ENCODE peak calls at places on chromosomes 7 and 10, in ten cellular contexts. X, J, R, C, F, B, M, G, I and Z are unnamed samples.

GRCh38 chr7:121604627-121605296 is 208.7 kb upstream of the FAM3C start:
- DNase-seq in X (no peak), J (no peak), R (no peak), C (no peak), F (no peak), B (no peak), M (no peak), G (no peak), I (no peak), Z (no peak)

GRCh38 chr10:88831709-88832108 is 19.9 kb downstream of the ANKRD22 start:
- DNase-seq in X (peak; percentile 45), J (no peak), R (no peak), C (no peak), F (peak; percentile 57), B (no peak), M (no peak), G (no peak), I (no peak), Z (no peak)

GRCh38 chr7:33601081-33601480 is 304.3 kb upstream of the BMPER start:
- DNase-seq in X (no peak), J (no peak), R (no peak), C (no peak), F (no peak), B (no peak), M (peak; percentile 18), G (no peak), I (no peak), Z (no peak)

GRCh38 chr10:3542185-3542611 is 242.8 kb downstream of the KLF6 start:
- DNase-seq in X (no peak), J (no peak), R (no peak), C (no peak), F (no peak), B (no peak), M (no peak), G (no peak), I (no peak), Z (no peak)

GRCh38 chr10:119595715-119596515 is 849 bp downstream of the TIAL1 start:
- DNase-seq in X (peak; percentile 74), J (peak; percentile 23), R (peak; percentile 25), C (peak; percentile 27), F (peak; percentile 86), B (no peak), M (peak; percentile 68), G (peak; percentile 63), I (peak; percentile 32), Z (peak; percentile 62)

GRCh38 chr10:89283988-89284475 is 17.8 kb upstream of the IFIT2 start:
- DNase-seq in X (no peak), J (peak; percentile 93), R (no peak), C (no peak), F (no peak), B (peak; percentile 24), M (peak; percentile 80), G (peak; percentile 74), I (peak; percentile 84), Z (no peak)

GRCh38 chr10:2791774-2792443 is 275.4 kb upstream of the PFKP start:
- DNase-seq in X (peak; percentile 12), J (no peak), R (no peak), C (no peak), F (peak; percentile 54), B (no peak), M (no peak), G (no peak), I (no peak), Z (peak; percentile 20)

GRCh38 chr7:139321071-139321745 is 19.9 kb upstream of the FMC1 start:
- DNase-seq in X (no peak), J (peak; percentile 14), R (no peak), C (no peak), F (no peak), B (no peak), M (no peak), G (no peak), I (no peak), Z (no peak)

GRCh38 chr7:36583318-36583717 is 141.0 kb downstream of the AOAH start:
- DNase-seq in X (no peak), J (no peak), R (no peak), C (no peak), F (no peak), B (no peak), M (no peak), G (no peak), I (no peak), Z (no peak)

GRCh38 chr10:127496045-127496444 is 53.1 kb upstream of the NPS start:
- DNase-seq in X (no peak), J (no peak), R (no peak), C (no peak), F (no peak), B (no peak), M (no peak), G (no peak), I (no peak), Z (no peak)

GRCh38 chr10:117007080-117007479 is 2.1 kb upstream of the SHTN1 start:
- DNase-seq in X (no peak), J (no peak), R (no peak), C (no peak), F (no peak), B (no peak), M (no peak), G (no peak), I (peak; percentile 50), Z (no peak)

GRCh38 chr10:29132821-29133156 is 156.1 kb upstream of the LYZL1 start:
- DNase-seq in X (no peak), J (peak; percentile 36), R (no peak), C (no peak), F (no peak), B (no peak), M (no peak), G (no peak), I (no peak), Z (no peak)

GRCh38 chr7:57210212-57210611 is 78.0 kb upstream of the ZNF479 start:
- DNase-seq in X (no peak), J (no peak), R (no peak), C (no peak), F (no peak), B (no peak), M (no peak), G (no peak), I (no peak), Z (no peak)

GRCh38 chr7:42673951-42674350 is 237.9 kb downstream of the C7orf25 start:
- DNase-seq in X (no peak), J (no peak), R (no peak), C (no peak), F (no peak), B (no peak), M (no peak), G (no peak), I (no peak), Z (no peak)

GRCh38 chr7:21374134-21374533 is 53.7 kb upstream of the SP4 start:
- DNase-seq in X (no peak), J (no peak), R (no peak), C (no peak), F (no peak), B (no peak), M (no peak), G (no peak), I (no peak), Z (no peak)

GRCh38 chr10:98446121-98446655 is 547 bp downstream of the HPS1 start:
- DNase-seq in X (peak; percentile 25), J (peak; percentile 71), R (no peak), C (no peak), F (peak; percentile 67), B (peak; percentile 24), M (peak; percentile 71), G (peak; percentile 33), I (no peak), Z (no peak)

GRCh38 chr7:1142051-1142635 is 17.9 kb downstream of the ZFAND2A start:
- DNase-seq in X (no peak), J (no peak), R (no peak), C (no peak), F (no peak), B (no peak), M (no peak), G (no peak), I (no peak), Z (no peak)

GRCh38 chr10:30155401-30155800 is 96.0 kb upstream of the JCAD start:
- DNase-seq in X (no peak), J (no peak), R (no peak), C (no peak), F (no peak), B (no peak), M (no peak), G (peak; percentile 48), I (no peak), Z (no peak)

GRCh38 chr7:126483972-126484371 is 768.8 kb downstream of the GRM8 start:
- DNase-seq in X (no peak), J (no peak), R (no peak), C (no peak), F (no peak), B (no peak), M (no peak), G (no peak), I (no peak), Z (no peak)

GRCh38 chr7:66099551-66100407 is 14.9 kb upstream of the CRCP start:
- DNase-seq in X (peak; percentile 17), J (peak; percentile 96), R (no peak), C (no peak), F (peak; percentile 58), B (peak; percentile 51), M (peak; percentile 71), G (peak; percentile 66), I (peak; percentile 96), Z (peak; percentile 8)

GRCh38 chr7:79719216-79719615 is 265.7 kb upstream of the MAGI2 start:
- DNase-seq in X (no peak), J (peak; percentile 74), R (no peak), C (no peak), F (no peak), B (no peak), M (no peak), G (no peak), I (no peak), Z (no peak)

GRCh38 chr10:15744217-15744865 is 24.6 kb upstream of the ITGA8 start:
- DNase-seq in X (peak; percentile 34), J (peak; percentile 35), R (no peak), C (no peak), F (peak; percentile 67), B (no peak), M (peak; percentile 40), G (peak; percentile 21), I (peak; percentile 22), Z (peak; percentile 5)

GRCh38 chr10:79608505-79609375 is 2.0 kb upstream of the SFTPA1 start:
- DNase-seq in X (peak; percentile 46), J (no peak), R (no peak), C (no peak), F (peak; percentile 74), B (no peak), M (no peak), G (no peak), I (no peak), Z (peak; percentile 18)

GRCh38 chr7:75639071-75639892 is 99.5 kb downstream of the HIP1 start:
- DNase-seq in X (peak; percentile 22), J (peak; percentile 23), R (peak; percentile 22), C (peak; percentile 8), F (peak; percentile 54), B (peak; percentile 51), M (peak; percentile 92), G (peak; percentile 65), I (peak; percentile 49), Z (peak; percentile 22)

GRCh38 chr10:50477287-50477686 is 146.5 kb downstream of the SGMS1 start:
- DNase-seq in X (no peak), J (no peak), R (no peak), C (no peak), F (no peak), B (no peak), M (no peak), G (no peak), I (no peak), Z (no peak)

GRCh38 chr10:17961551-17962422 is 10.1 kb downstream of the SLC39A12 start:
- DNase-seq in X (no peak), J (no peak), R (no peak), C (no peak), F (no peak), B (no peak), M (no peak), G (no peak), I (no peak), Z (no peak)

GRCh38 chr7:14403587-14403986 is 414.1 kb upstream of the ETV1 start:
- DNase-seq in X (no peak), J (no peak), R (no peak), C (no peak), F (no peak), B (no peak), M (no peak), G (no peak), I (no peak), Z (no peak)

GRCh38 chr10:68727146-68727545 is 6.1 kb downstream of the CCAR1 start:
- DNase-seq in X (no peak), J (no peak), R (no peak), C (no peak), F (no peak), B (no peak), M (no peak), G (no peak), I (no peak), Z (no peak)